ENCODE peak calls at places on chromosomes 2 and 18, in eight cellular contexts. One of them, this sample, is unnamed.

GRCh38 chr2:215460682-215461081 is 24.8 kb upstream of the FN1 start:
- DNase-seq in aorta: no peak
- DNase-seq in CD4-positive, alpha-beta memory T cell: no peak
- DNase-seq in adrenal gland: no peak
- DNase-seq in SJCRH30: no peak
- DNase-seq in GM12878: no peak
- DNase-seq in prostate gland: no peak
- DNase-seq in upper lobe of right lung: no peak
- DNase-seq in this sample: no peak

GRCh38 chr2:212135739-212136138 is 402.9 kb downstream of the ERBB4 start:
- DNase-seq in aorta: no peak
- DNase-seq in CD4-positive, alpha-beta memory T cell: no peak
- DNase-seq in adrenal gland: no peak
- DNase-seq in SJCRH30: no peak
- DNase-seq in GM12878: no peak
- DNase-seq in prostate gland: no peak
- DNase-seq in upper lobe of right lung: no peak
- DNase-seq in this sample: peak

GRCh38 chr2:10892316-10892715 is 19.4 kb upstream of the KCNF1 start:
- DNase-seq in aorta: no peak
- DNase-seq in CD4-positive, alpha-beta memory T cell: no peak
- DNase-seq in adrenal gland: no peak
- DNase-seq in SJCRH30: no peak
- DNase-seq in GM12878: no peak
- DNase-seq in prostate gland: no peak
- DNase-seq in upper lobe of right lung: no peak
- DNase-seq in this sample: no peak

GRCh38 chr2:86193901-86194567 is 1.2 kb downstream of the IMMT start:
- DNase-seq in aorta: no peak
- DNase-seq in CD4-positive, alpha-beta memory T cell: no peak
- DNase-seq in adrenal gland: no peak
- DNase-seq in SJCRH30: no peak
- DNase-seq in GM12878: no peak
- DNase-seq in prostate gland: no peak
- DNase-seq in upper lobe of right lung: no peak
- DNase-seq in this sample: no peak

GRCh38 chr2:231523451-231524266 is 6.6 kb downstream of the NMUR1 start:
- DNase-seq in aorta: peak
- DNase-seq in CD4-positive, alpha-beta memory T cell: no peak
- DNase-seq in adrenal gland: no peak
- DNase-seq in SJCRH30: no peak
- DNase-seq in GM12878: no peak
- DNase-seq in prostate gland: no peak
- DNase-seq in upper lobe of right lung: peak
- DNase-seq in this sample: no peak

GRCh38 chr2:43539991-43540860 is 55.6 kb downstream of the THADA start:
- DNase-seq in aorta: no peak
- DNase-seq in CD4-positive, alpha-beta memory T cell: no peak
- DNase-seq in adrenal gland: peak
- DNase-seq in SJCRH30: no peak
- DNase-seq in GM12878: no peak
- DNase-seq in prostate gland: peak
- DNase-seq in upper lobe of right lung: no peak
- DNase-seq in this sample: no peak

GRCh38 chr2:192126426-192126825 is 68.3 kb downstream of the TMEFF2 start:
- DNase-seq in aorta: no peak
- DNase-seq in CD4-positive, alpha-beta memory T cell: no peak
- DNase-seq in adrenal gland: no peak
- DNase-seq in SJCRH30: no peak
- DNase-seq in GM12878: no peak
- DNase-seq in prostate gland: no peak
- DNase-seq in upper lobe of right lung: no peak
- DNase-seq in this sample: no peak

GRCh38 chr2:131042161-131042775 is 51.0 kb downstream of the FAM168B start:
- DNase-seq in aorta: no peak
- DNase-seq in CD4-positive, alpha-beta memory T cell: no peak
- DNase-seq in adrenal gland: no peak
- DNase-seq in SJCRH30: no peak
- DNase-seq in GM12878: no peak
- DNase-seq in prostate gland: no peak
- DNase-seq in upper lobe of right lung: no peak
- DNase-seq in this sample: no peak

GRCh38 chr18:56902653-56903052 is 244.2 kb upstream of the BOD1L2 start:
- DNase-seq in aorta: no peak
- DNase-seq in CD4-positive, alpha-beta memory T cell: no peak
- DNase-seq in adrenal gland: no peak
- DNase-seq in SJCRH30: no peak
- DNase-seq in GM12878: no peak
- DNase-seq in prostate gland: no peak
- DNase-seq in upper lobe of right lung: no peak
- DNase-seq in this sample: no peak

GRCh38 chr2:32806857-32807256 is 139.9 kb upstream of the LTBP1 start:
- DNase-seq in aorta: no peak
- DNase-seq in CD4-positive, alpha-beta memory T cell: no peak
- DNase-seq in adrenal gland: no peak
- DNase-seq in SJCRH30: no peak
- DNase-seq in GM12878: no peak
- DNase-seq in prostate gland: no peak
- DNase-seq in upper lobe of right lung: no peak
- DNase-seq in this sample: no peak

GRCh38 chr18:46429649-46430224 is 227.3 kb downstream of the LOXHD1 start:
- DNase-seq in aorta: no peak
- DNase-seq in CD4-positive, alpha-beta memory T cell: no peak
- DNase-seq in adrenal gland: no peak
- DNase-seq in SJCRH30: no peak
- DNase-seq in GM12878: no peak
- DNase-seq in prostate gland: no peak
- DNase-seq in upper lobe of right lung: no peak
- DNase-seq in this sample: no peak

GRCh38 chr2:233929352-233929843 is 12.2 kb downstream of the TRPM8 start:
- DNase-seq in aorta: no peak
- DNase-seq in CD4-positive, alpha-beta memory T cell: no peak
- DNase-seq in adrenal gland: no peak
- DNase-seq in SJCRH30: peak
- DNase-seq in GM12878: no peak
- DNase-seq in prostate gland: no peak
- DNase-seq in upper lobe of right lung: no peak
- DNase-seq in this sample: no peak

GRCh38 chr18:63980896-63981454 is 11.1 kb downstream of the SERPINB8 start:
- DNase-seq in aorta: no peak
- DNase-seq in CD4-positive, alpha-beta memory T cell: no peak
- DNase-seq in adrenal gland: no peak
- DNase-seq in SJCRH30: no peak
- DNase-seq in GM12878: no peak
- DNase-seq in prostate gland: no peak
- DNase-seq in upper lobe of right lung: no peak
- DNase-seq in this sample: no peak

GRCh38 chr2:63050186-63050915 is at the start of gene OTX1:
- DNase-seq in aorta: peak
- DNase-seq in CD4-positive, alpha-beta memory T cell: no peak
- DNase-seq in adrenal gland: peak
- DNase-seq in SJCRH30: peak
- DNase-seq in GM12878: peak
- DNase-seq in prostate gland: peak
- DNase-seq in upper lobe of right lung: peak
- DNase-seq in this sample: peak

GRCh38 chr2:28450901-28451565 is 44.8 kb upstream of the PLB1 start:
- DNase-seq in aorta: no peak
- DNase-seq in CD4-positive, alpha-beta memory T cell: no peak
- DNase-seq in adrenal gland: no peak
- DNase-seq in SJCRH30: no peak
- DNase-seq in GM12878: no peak
- DNase-seq in prostate gland: no peak
- DNase-seq in upper lobe of right lung: no peak
- DNase-seq in this sample: no peak

GRCh38 chr2:149617476-149617875 is 29.9 kb upstream of the MMADHC start:
- DNase-seq in aorta: no peak
- DNase-seq in CD4-positive, alpha-beta memory T cell: no peak
- DNase-seq in adrenal gland: no peak
- DNase-seq in SJCRH30: no peak
- DNase-seq in GM12878: no peak
- DNase-seq in prostate gland: no peak
- DNase-seq in upper lobe of right lung: no peak
- DNase-seq in this sample: no peak

GRCh38 chr18:12336887-12337286 is 28.8 kb downstream of the TUBB6 start:
- DNase-seq in aorta: no peak
- DNase-seq in CD4-positive, alpha-beta memory T cell: no peak
- DNase-seq in adrenal gland: no peak
- DNase-seq in SJCRH30: no peak
- DNase-seq in GM12878: no peak
- DNase-seq in prostate gland: no peak
- DNase-seq in upper lobe of right lung: no peak
- DNase-seq in this sample: no peak

GRCh38 chr2:81576713-81577112 is 1272.2 kb upstream of the LRRTM1 start:
- DNase-seq in aorta: no peak
- DNase-seq in CD4-positive, alpha-beta memory T cell: no peak
- DNase-seq in adrenal gland: no peak
- DNase-seq in SJCRH30: no peak
- DNase-seq in GM12878: no peak
- DNase-seq in prostate gland: no peak
- DNase-seq in upper lobe of right lung: no peak
- DNase-seq in this sample: no peak

GRCh38 chr18:55402731-55403405 is 185.1 kb downstream of the TCF4 start:
- DNase-seq in aorta: no peak
- DNase-seq in CD4-positive, alpha-beta memory T cell: no peak
- DNase-seq in adrenal gland: no peak
- DNase-seq in SJCRH30: no peak
- DNase-seq in GM12878: no peak
- DNase-seq in prostate gland: no peak
- DNase-seq in upper lobe of right lung: no peak
- DNase-seq in this sample: no peak

GRCh38 chr2:239257511-239257937 is 143.3 kb downstream of the HDAC4 start:
- DNase-seq in aorta: no peak
- DNase-seq in CD4-positive, alpha-beta memory T cell: peak
- DNase-seq in adrenal gland: peak
- DNase-seq in SJCRH30: peak
- DNase-seq in GM12878: no peak
- DNase-seq in prostate gland: no peak
- DNase-seq in upper lobe of right lung: no peak
- DNase-seq in this sample: no peak

GRCh38 chr18:69447886-69448285 is 47.2 kb downstream of the DOK6 start:
- DNase-seq in aorta: no peak
- DNase-seq in CD4-positive, alpha-beta memory T cell: no peak
- DNase-seq in adrenal gland: no peak
- DNase-seq in SJCRH30: no peak
- DNase-seq in GM12878: no peak
- DNase-seq in prostate gland: no peak
- DNase-seq in upper lobe of right lung: no peak
- DNase-seq in this sample: no peak

GRCh38 chr2:112310906-112311305 is 35.5 kb downstream of the ZC3H6 start:
- DNase-seq in aorta: no peak
- DNase-seq in CD4-positive, alpha-beta memory T cell: no peak
- DNase-seq in adrenal gland: no peak
- DNase-seq in SJCRH30: no peak
- DNase-seq in GM12878: no peak
- DNase-seq in prostate gland: no peak
- DNase-seq in upper lobe of right lung: no peak
- DNase-seq in this sample: peak

GRCh38 chr18:26181343-26181826 is 44.9 kb upstream of the TAF4B start:
- DNase-seq in aorta: no peak
- DNase-seq in CD4-positive, alpha-beta memory T cell: no peak
- DNase-seq in adrenal gland: no peak
- DNase-seq in SJCRH30: no peak
- DNase-seq in GM12878: peak
- DNase-seq in prostate gland: no peak
- DNase-seq in upper lobe of right lung: no peak
- DNase-seq in this sample: no peak
- H3K27ac ChIP-seq in aorta: no peak
- H3K27ac ChIP-seq in CD4-positive, alpha-beta memory T cell: no peak
- H3K27ac ChIP-seq in adrenal gland: no peak
- H3K27ac ChIP-seq in SJCRH30: no peak
- H3K27ac ChIP-seq in GM12878: peak
- H3K27ac ChIP-seq in prostate gland: no peak
- H3K27ac ChIP-seq in upper lobe of right lung: no peak
- H3K27ac ChIP-seq in this sample: no peak

GRCh38 chr2:147149589-147150245 is 695.1 kb upstream of the ACVR2A start:
- DNase-seq in aorta: peak
- DNase-seq in CD4-positive, alpha-beta memory T cell: no peak
- DNase-seq in adrenal gland: no peak
- DNase-seq in SJCRH30: peak
- DNase-seq in GM12878: no peak
- DNase-seq in prostate gland: no peak
- DNase-seq in upper lobe of right lung: no peak
- DNase-seq in this sample: no peak
- H3K27ac ChIP-seq in aorta: no peak
- H3K27ac ChIP-seq in CD4-positive, alpha-beta memory T cell: no peak
- H3K27ac ChIP-seq in adrenal gland: no peak
- H3K27ac ChIP-seq in SJCRH30: peak
- H3K27ac ChIP-seq in GM12878: no peak
- H3K27ac ChIP-seq in prostate gland: no peak
- H3K27ac ChIP-seq in upper lobe of right lung: no peak
- H3K27ac ChIP-seq in this sample: no peak

DNA sequence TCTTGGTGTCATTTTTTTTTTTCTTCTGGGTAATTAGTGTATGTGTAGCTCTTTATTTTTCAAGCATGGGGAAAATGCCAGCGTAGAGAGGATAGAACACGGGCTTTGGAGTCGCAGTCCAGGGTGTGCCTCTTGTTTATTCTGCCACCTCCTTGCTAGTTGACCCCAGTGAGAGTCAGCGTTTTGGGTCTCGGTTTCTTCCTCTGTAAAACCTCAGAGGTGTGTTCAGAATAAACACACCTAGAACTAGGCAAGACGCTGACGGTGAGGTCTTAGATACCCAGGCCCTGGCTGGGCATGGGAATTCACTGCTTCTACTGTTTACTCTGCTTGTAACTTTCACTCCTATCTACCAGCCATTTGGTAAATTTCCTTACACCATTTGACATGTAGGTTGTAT is 41.8 kb downstream of the ASAP2 start:
- DNase-seq in aorta: no peak
- DNase-seq in CD4-positive, alpha-beta memory T cell: no peak
- DNase-seq in adrenal gland: no peak
- DNase-seq in SJCRH30: no peak
- DNase-seq in GM12878: no peak
- DNase-seq in prostate gland: no peak
- DNase-seq in upper lobe of right lung: no peak
- DNase-seq in this sample: no peak
- H3K27ac ChIP-seq in aorta: no peak
- H3K27ac ChIP-seq in CD4-positive, alpha-beta memory T cell: no peak
- H3K27ac ChIP-seq in adrenal gland: no peak
- H3K27ac ChIP-seq in SJCRH30: no peak
- H3K27ac ChIP-seq in GM12878: no peak
- H3K27ac ChIP-seq in prostate gland: no peak
- H3K27ac ChIP-seq in upper lobe of right lung: no peak
- H3K27ac ChIP-seq in this sample: no peak

DNA sequence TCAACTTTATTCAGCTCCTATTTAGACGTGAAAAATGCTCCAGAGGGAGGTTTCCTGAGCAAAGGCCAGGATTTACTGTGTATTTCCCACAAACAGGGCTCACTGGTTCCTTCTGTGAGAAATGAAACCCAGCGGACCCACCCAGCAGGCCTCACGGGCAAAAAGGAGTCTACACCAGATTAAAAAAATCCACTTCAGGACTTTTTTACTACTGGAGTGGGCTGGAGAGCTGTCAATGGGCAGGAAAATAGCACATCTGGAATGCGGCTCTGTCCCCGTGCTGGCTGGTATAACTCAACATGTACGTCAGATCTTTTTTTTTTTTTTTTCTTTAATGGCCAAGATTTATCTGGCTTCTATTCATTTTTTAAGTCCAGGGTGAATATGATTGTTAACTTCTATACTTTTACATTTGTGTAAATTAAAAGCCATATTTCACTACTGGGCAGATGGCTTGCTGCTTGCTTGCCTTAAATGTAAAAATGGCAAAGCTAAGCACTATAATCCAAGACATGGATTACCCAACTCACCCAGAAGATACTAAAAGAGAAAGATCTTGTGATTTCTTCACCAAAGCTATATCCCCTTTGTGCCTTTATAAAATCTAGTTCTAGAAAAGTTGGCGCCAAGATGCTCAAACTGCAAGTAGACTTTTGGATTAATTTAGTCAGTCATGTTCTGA is 48.9 kb upstream of the PKDCC start:
- DNase-seq in aorta: no peak
- DNase-seq in CD4-positive, alpha-beta memory T cell: no peak
- DNase-seq in adrenal gland: no peak
- DNase-seq in SJCRH30: no peak
- DNase-seq in GM12878: no peak
- DNase-seq in prostate gland: no peak
- DNase-seq in upper lobe of right lung: no peak
- DNase-seq in this sample: no peak
- H3K27ac ChIP-seq in aorta: peak
- H3K27ac ChIP-seq in CD4-positive, alpha-beta memory T cell: no peak
- H3K27ac ChIP-seq in adrenal gland: no peak
- H3K27ac ChIP-seq in SJCRH30: no peak
- H3K27ac ChIP-seq in GM12878: no peak
- H3K27ac ChIP-seq in prostate gland: no peak
- H3K27ac ChIP-seq in upper lobe of right lung: peak
- H3K27ac ChIP-seq in this sample: no peak